ENCODE peak calls at places on chromosomes 11 and 22, in six cellular contexts. S is stimulated activated CD8-positive, alpha-beta memory T cell treated with anti-CD3 and anti-CD28 coated beads, Interleukin-4, amount 100 ng/mL, for 4 hours; X is HT1080; L is RPMI7951; D is right cardiac atrium; E is NCI-H510A treated with DMSO at 0.1 percent for 48 hours. K is an unnamed sample.

GRCh38 chr11:128520206-128520885 is 67.0 kb downstream of the ETS1 start:
- DNase-seq in S (no peak), X (no peak), L (no peak), D (no peak), E (no peak), K (no peak)

GRCh38 chr22:48603621-48604320 is 1223.9 kb downstream of the BRD1 start:
- DNase-seq in S (no peak), X (no peak), L (no peak), D (no peak), E (no peak), K (no peak)

GRCh38 chr11:38089728-38090127 is 1491.7 kb upstream of the RAG2 start:
- DNase-seq in S (no peak), X (no peak), L (peak), D (no peak), E (no peak), K (no peak)

GRCh38 chr11:78690588-78690987 is 115.9 kb upstream of the NARS2 start:
- DNase-seq in S (no peak), X (peak), L (peak), D (no peak), E (no peak), K (no peak)

GRCh38 chr11:17314232-17314547 is 37.4 kb upstream of the NCR3LG1 start:
- DNase-seq in S (no peak), X (peak), L (peak), D (no peak), E (no peak), K (no peak)

GRCh38 chr11:125376117-125376516 is 119.9 kb downstream of the FEZ1 start:
- DNase-seq in S (no peak), X (no peak), L (no peak), D (peak), E (no peak), K (peak)

GRCh38 chr22:49885881-49886280 is 32.2 kb downstream of the ZBED4 start:
- DNase-seq in S (no peak), X (no peak), L (no peak), D (no peak), E (no peak), K (no peak)

GRCh38 chr11:14499178-14499559 is 442 bp downstream of the COPB1 start:
- DNase-seq in S (no peak), X (no peak), L (peak), D (peak), E (no peak), K (peak)

GRCh38 chr11:69956669-69957190 is 121.4 kb upstream of the ANO1 start:
- DNase-seq in S (no peak), X (no peak), L (peak), D (no peak), E (no peak), K (no peak)

GRCh38 chr11:76885390-76886097 is 24.8 kb downstream of the ACER3 start:
- DNase-seq in S (no peak), X (peak), L (peak), D (no peak), E (no peak), K (peak)

GRCh38 chr22:33539902-33540751 is 380.1 kb downstream of the LARGE1 start:
- DNase-seq in S (no peak), X (no peak), L (no peak), D (peak), E (no peak), K (peak)

GRCh38 chr11:69409812-69410645 is 71.4 kb upstream of the LINC01488 start:
- DNase-seq in S (no peak), X (no peak), L (no peak), D (no peak), E (no peak), K (no peak)

GRCh38 chr11:64476866-64477265 is 114.2 kb upstream of the SLC22A12 start:
- DNase-seq in S (no peak), X (no peak), L (no peak), D (no peak), E (no peak), K (no peak)

GRCh38 chr22:41127447-41127846 is 35.1 kb downstream of the EP300 start:
- DNase-seq in S (no peak), X (no peak), L (no peak), D (peak), E (no peak), K (no peak)

GRCh38 chr11:9719949-9720646 is 56.2 kb downstream of the SWAP70 start:
- DNase-seq in S (no peak), X (no peak), L (no peak), D (no peak), E (no peak), K (peak)

GRCh38 chr22:42772647-42773046 is 52.0 kb upstream of the A4GALT start:
- DNase-seq in S (no peak), X (no peak), L (no peak), D (peak), E (peak), K (no peak)

GRCh38 chr22:49291781-49292180 is 535.9 kb downstream of the BRD1 start:
- DNase-seq in S (no peak), X (no peak), L (no peak), D (no peak), E (no peak), K (no peak)

GRCh38 chr11:92848578-92848977 is 120.9 kb upstream of the MTNR1B start:
- DNase-seq in S (no peak), X (peak), L (no peak), D (no peak), E (no peak), K (no peak)

GRCh38 chr11:67438121-67438902 is 830 bp upstream of the PTPRCAP start:
- DNase-seq in S (no peak), X (no peak), L (no peak), D (peak), E (no peak), K (peak)

GRCh38 chr22:19984851-19985811 is 31.5 kb downstream of the ARVCF start:
- DNase-seq in S (no peak), X (no peak), L (no peak), D (peak), E (no peak), K (no peak)

GRCh38 chr22:46262449-46263207 is 515 bp downstream of the PKDREJ start:
- DNase-seq in S (no peak), X (no peak), L (peak), D (peak), E (no peak), K (no peak)

GRCh38 chr11:241634-242033 is 4.9 kb downstream of the PSMD13 start:
- DNase-seq in S (no peak), X (no peak), L (no peak), D (no peak), E (no peak), K (no peak)

GRCh38 chr11:65912840-65913239 is 6.0 kb downstream of the C11orf68 start:
- DNase-seq in S (no peak), X (peak), L (peak), D (peak), E (no peak), K (peak)

GRCh38 chr11:86802601-86803051 is 2.3 kb downstream of the PRSS23 start:
- DNase-seq in S (no peak), X (peak), L (peak), D (no peak), E (peak), K (peak)

GRCh38 chr11:119375629-119376196 is 5.8 kb downstream of the USP2 start:
- DNase-seq in S (no peak), X (no peak), L (peak), D (peak), E (peak), K (no peak)

GRCh38 chr11:87038235-87038960 is 664 bp downstream of the TMEM135 start:
- DNase-seq in S (no peak), X (no peak), L (no peak), D (no peak), E (no peak), K (peak)

GRCh38 chr11:124868322-124869274 is 3.4 kb downstream of the ROBO3 start:
- DNase-seq in S (no peak), X (no peak), L (no peak), D (no peak), E (no peak), K (no peak)

GRCh38 chr11:134040386-134041297 is 28.2 kb upstream of the JAM3 start:
- DNase-seq in S (no peak), X (peak), L (peak), D (no peak), E (no peak), K (no peak)

GRCh38 chr11:75499423-75500305 is 26.1 kb downstream of the GDPD5 start:
- DNase-seq in S (no peak), X (peak), L (peak), D (peak), E (no peak), K (no peak)

GRCh38 chr11:42311504-42311903 is 852.1 kb upstream of the LRRC4C start:
- DNase-seq in S (no peak), X (no peak), L (no peak), D (no peak), E (no peak), K (no peak)

GRCh38 chr11:66891849-66892660 is 35.2 kb downstream of the LRFN4 start:
- DNase-seq in S (no peak), X (peak), L (peak), D (no peak), E (peak), K (peak)

GRCh38 chr11:38547464-38547863 is 1949.4 kb upstream of the RAG2 start:
- DNase-seq in S (no peak), X (no peak), L (no peak), D (no peak), E (no peak), K (no peak)

GRCh38 chr11:114099392-114100178 is 40.1 kb downstream of the ZBTB16 start:
- DNase-seq in S (no peak), X (no peak), L (no peak), D (no peak), E (peak), K (no peak)

GRCh38 chr11:17972987-17973386 is 39.9 kb downstream of the SERGEF start:
- DNase-seq in S (no peak), X (peak), L (peak), D (peak), E (no peak), K (peak)

K was measured in GM12865.